ENCODE peak calls at places on chromosome 20, in seven cellular contexts. W is stomach, X is HepG2, H is body of pancreas, V is fibroblast of lung, T is heart left ventricle, D is tibial nerve. J is an unnamed sample.

GRCh38 chr20:15154070-15154469 is 816.7 kb upstream of the FLRT3 start:
- DNase-seq in X (no peak), T (no peak), D (no peak), V (no peak), W (no peak), H (no peak), J (no peak)

GRCh38 chr20:35700625-35701148 is 1.5 kb downstream of the ROMO1 start:
- DNase-seq in H (no peak), T (no peak), W (peak; percentile 18), X (no peak), D (no peak), V (no peak), J (no peak)

GRCh38 chr20:50783390-50783789 is 11.5 kb upstream of the BCAS4 start:
- DNase-seq in W (no peak), H (no peak), D (no peak), X (no peak), T (no peak), V (no peak), J (no peak)

GRCh38 chr20:35742741-35743523 is 872 bp upstream of the RBM39 start:
- DNase-seq in V (peak; percentile 30), T (no peak), D (peak; percentile 16), W (no peak), H (no peak), X (peak; percentile 69), J (no peak)

GRCh38 chr20:45843506-45843905 is 9.9 kb downstream of the SNX21 start:
- DNase-seq in D (no peak), W (no peak), T (no peak), H (no peak), X (no peak), V (no peak), J (no peak)

GRCh38 chr20:14337400-14338171 is at the start of gene FLRT3:
- DNase-seq in T (peak; percentile 66), X (peak; percentile 93), V (peak; percentile 98), H (peak; percentile 88), D (peak; percentile 74), W (peak; percentile 85), J (peak; percentile 94)

GRCh38 chr20:271069-271468 is 13.5 kb downstream of the DEFB132 start:
- DNase-seq in W (no peak), X (no peak), V (no peak), D (no peak), T (no peak), H (no peak), J (no peak)

GRCh38 chr20:35886537-35886936 is 67.8 kb downstream of the SCAND1 start:
- DNase-seq in X (no peak), T (peak; percentile 76), H (no peak), W (no peak), V (no peak), D (no peak), J (no peak)

GRCh38 chr20:49119972-49120371 is 68.2 kb downstream of the STAU1 start:
- DNase-seq in X (no peak), D (no peak), H (no peak), T (no peak), W (no peak), V (no peak), J (no peak)

GRCh38 chr20:49118307-49118706 is 69.8 kb downstream of the STAU1 start:
- DNase-seq in T (no peak), X (no peak), D (no peak), V (no peak), W (no peak), H (no peak), J (no peak)

GRCh38 chr20:49122920-49123319 is 65.2 kb downstream of the STAU1 start:
- DNase-seq in W (no peak), D (no peak), H (no peak), T (no peak), V (no peak), X (no peak), J (no peak)

GRCh38 chr20:49123982-49124381 is 64.2 kb downstream of the STAU1 start:
- DNase-seq in V (no peak), X (no peak), D (no peak), T (no peak), H (no peak), W (no peak), J (no peak)
- TF ChIP-seq CTCF in V (no peak), X (no peak), D (no peak), T (no peak), H (no peak), W (no peak), J (no peak)

DNA sequence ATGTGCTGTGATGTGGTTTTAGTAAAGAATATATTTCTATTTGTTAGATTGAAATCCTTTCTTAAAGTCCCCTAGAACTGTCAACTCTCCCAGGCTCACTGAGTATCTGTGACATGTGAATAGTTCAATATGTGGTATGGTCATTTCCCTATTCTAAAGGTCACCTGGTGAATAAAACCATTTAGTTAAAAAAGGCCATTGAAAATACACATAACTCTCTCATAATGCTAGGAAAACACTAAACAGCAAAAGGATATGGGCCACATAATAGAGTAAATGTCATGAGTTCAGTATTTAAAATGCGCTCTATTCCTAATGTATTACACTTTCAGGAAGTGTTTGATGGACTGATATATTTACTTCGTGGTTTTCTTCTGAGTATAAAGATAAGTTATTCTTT is 420.9 kb upstream of the JAG1 start:
- DNase-seq in D (no peak), H (no peak), T (no peak), X (no peak), W (no peak), V (no peak), J (no peak)
- TF ChIP-seq CTCF in D (no peak), H (no peak), T (no peak), X (no peak), W (no peak), V (no peak), J (no peak)

DNA sequence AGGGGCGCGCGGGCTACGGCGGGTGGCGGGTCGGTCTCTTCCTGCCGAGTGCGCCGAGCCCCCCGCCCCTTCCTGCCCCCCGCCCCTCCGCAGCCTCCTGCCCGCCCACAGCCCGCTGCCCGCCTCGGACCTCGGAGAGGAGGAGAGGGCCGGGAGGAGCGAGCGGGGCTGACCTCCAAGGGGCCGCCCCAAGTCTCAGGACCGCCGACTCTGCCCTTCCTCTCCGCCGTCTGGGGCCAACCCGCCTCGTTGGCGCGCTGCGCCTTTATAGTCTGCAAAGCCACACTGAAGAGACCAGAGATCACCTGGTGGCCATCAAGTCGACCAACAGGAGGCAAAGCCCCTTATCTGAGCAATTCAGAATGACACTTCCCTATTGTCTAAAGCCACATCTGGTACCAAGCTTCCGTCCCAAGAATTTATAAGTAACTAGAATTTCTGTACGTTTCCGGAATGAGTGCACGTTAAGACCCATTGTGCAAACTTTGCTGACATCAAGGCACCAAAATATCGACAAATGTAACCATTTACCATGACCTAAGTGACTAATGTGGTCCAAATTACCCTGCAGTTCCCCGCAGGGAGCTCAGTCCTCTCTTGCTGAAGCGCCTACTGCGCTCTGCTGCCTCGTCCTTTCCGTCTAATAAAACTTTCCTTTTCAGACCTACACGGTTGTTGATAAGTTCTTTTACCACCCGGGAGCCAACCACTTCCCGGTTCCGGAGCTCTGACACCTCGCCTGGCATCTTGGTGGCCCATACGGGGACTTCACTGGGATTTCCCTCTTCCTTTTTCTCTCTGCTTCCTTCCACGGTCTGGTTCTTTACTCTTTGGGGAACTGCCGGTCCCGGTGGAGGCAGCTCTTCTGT is at the start of gene CPXM1:
- DNase-seq in X (peak; percentile 46), D (no peak), W (no peak), V (no peak), T (no peak), H (no peak), J (no peak)
- TF ChIP-seq CTCF in X (no peak), D (no peak), W (no peak), V (no peak), T (no peak), H (no peak), J (no peak)

GRCh38 chr20:18724077-18724476 is 89.5 kb upstream of the SCP2D1 start:
- DNase-seq in V (no peak), W (no peak), X (no peak), H (no peak), T (no peak), D (no peak), J (no peak)

GRCh38 chr20:18724788-18725476 is 88.7 kb upstream of the SCP2D1 start:
- DNase-seq in T (no peak), V (no peak), X (no peak), H (no peak), W (no peak), D (no peak), J (no peak)

GRCh38 chr20:18719426-18719825 is 94.2 kb upstream of the SCP2D1 start:
- DNase-seq in X (no peak), H (no peak), V (peak; percentile 75), D (no peak), T (no peak), W (no peak), J (peak; percentile 41)

GRCh38 chr20:18722381-18722780 is 91.2 kb upstream of the SCP2D1 start:
- DNase-seq in W (no peak), H (no peak), X (no peak), V (peak; percentile 39), D (no peak), T (no peak), J (peak; percentile 35)

GRCh38 chr20:18721716-18722115 is 91.9 kb upstream of the SCP2D1 start:
- DNase-seq in D (no peak), H (no peak), T (no peak), V (no peak), W (no peak), X (no peak), J (no peak)
- TF ChIP-seq CTCF in D (no peak), H (no peak), T (no peak), V (no peak), W (no peak), X (no peak), J (no peak)

GRCh38 chr20:17637413-17637780 is 44.6 kb downstream of the RRBP1 start:
- DNase-seq in T (no peak), D (no peak), V (no peak), X (no peak), W (no peak), H (peak; percentile 65), J (no peak)

GRCh38 chr20:17640875-17641378 is 41.1 kb downstream of the RRBP1 start:
- DNase-seq in V (no peak), X (no peak), D (no peak), H (no peak), T (no peak), W (no peak), J (no peak)

GRCh38 chr20:17637985-17638640 is 43.9 kb downstream of the RRBP1 start:
- DNase-seq in V (no peak), T (no peak), H (no peak), D (no peak), W (no peak), X (no peak), J (no peak)

GRCh38 chr20:17640146-17640874 is 41.7 kb downstream of the RRBP1 start:
- DNase-seq in X (no peak), T (no peak), D (no peak), V (no peak), H (peak; percentile 58), W (no peak), J (no peak)

DNA sequence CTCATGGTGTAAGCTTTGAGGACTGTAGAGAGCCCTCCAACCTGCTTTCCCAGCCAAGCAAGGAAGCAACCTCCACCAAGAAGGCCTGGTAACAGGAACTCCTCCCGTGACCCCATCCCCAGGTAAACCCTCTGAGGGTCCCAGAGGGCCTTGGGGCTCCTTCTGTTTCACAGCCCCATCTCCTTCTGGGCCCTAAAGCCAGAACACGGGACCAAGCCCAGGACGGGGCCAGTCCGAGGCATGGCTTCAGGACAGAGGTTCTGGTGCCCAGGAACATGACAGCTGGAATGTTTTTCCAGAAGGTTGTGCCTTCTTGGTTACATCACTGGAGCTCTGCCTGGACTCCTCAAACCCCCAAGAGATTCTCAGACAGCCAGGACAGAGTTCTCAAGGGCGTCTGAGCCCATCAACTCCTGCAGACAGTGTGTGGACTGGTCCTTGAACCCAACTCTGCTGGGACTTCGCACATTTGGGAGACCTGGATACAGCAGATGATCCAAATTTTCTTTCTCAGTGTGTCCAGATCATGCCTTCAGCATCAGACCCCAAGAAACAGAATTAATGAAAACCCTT is 43.1 kb downstream of the RRBP1 start:
- DNase-seq in T (no peak), W (no peak), D (no peak), H (no peak), X (no peak), V (no peak), J (no peak)
- TF ChIP-seq CTCF in T (no peak), W (no peak), D (no peak), H (no peak), X (no peak), V (no peak), J (no peak)